ENCODE peak calls at places on chromosomes 16 and 17, in nine cellular contexts. One of them, this sample, is unnamed.
A peak's percentile ranks its signal among the peaks of the same experiment; 100 is the strongest.

GRCh38 chr16:66618588-66618987 is 14.1 kb downstream of the CMTM3 start:
- DNase-seq in H9: no peak
- DNase-seq in CD8-positive, alpha-beta memory T cell: no peak
- DNase-seq in HCT116: peak; percentile 70
- DNase-seq in epithelial cell of prostate: peak; percentile 83
- DNase-seq in tibial artery: no peak
- DNase-seq in HL-60: no peak
- DNase-seq in astrocyte: peak; percentile 99
- DNase-seq in coronary artery: no peak
- DNase-seq in this sample: no peak

GRCh38 chr16:64158941-64159588 is 962.8 kb downstream of the CDH11 start:
- DNase-seq in H9: no peak
- DNase-seq in CD8-positive, alpha-beta memory T cell: no peak
- DNase-seq in HCT116: no peak
- DNase-seq in epithelial cell of prostate: no peak
- DNase-seq in tibial artery: no peak
- DNase-seq in HL-60: no peak
- DNase-seq in astrocyte: no peak
- DNase-seq in coronary artery: no peak
- DNase-seq in this sample: no peak

GRCh38 chr17:57328109-57328882 is 72.0 kb downstream of the MSI2 start:
- DNase-seq in H9: no peak
- DNase-seq in CD8-positive, alpha-beta memory T cell: no peak
- DNase-seq in HCT116: no peak
- DNase-seq in epithelial cell of prostate: no peak
- DNase-seq in tibial artery: no peak
- DNase-seq in HL-60: no peak
- DNase-seq in astrocyte: no peak
- DNase-seq in coronary artery: no peak
- DNase-seq in this sample: no peak

GRCh38 chr16:24279982-24280381 is 23.8 kb downstream of the CACNG3 start:
- DNase-seq in H9: no peak
- DNase-seq in CD8-positive, alpha-beta memory T cell: no peak
- DNase-seq in HCT116: no peak
- DNase-seq in epithelial cell of prostate: no peak
- DNase-seq in tibial artery: no peak
- DNase-seq in HL-60: no peak
- DNase-seq in astrocyte: no peak
- DNase-seq in coronary artery: no peak
- DNase-seq in this sample: no peak

GRCh38 chr17:78999947-79000395 is 9.6 kb downstream of the CANT1 start:
- DNase-seq in H9: no peak
- DNase-seq in CD8-positive, alpha-beta memory T cell: no peak
- DNase-seq in HCT116: no peak
- DNase-seq in epithelial cell of prostate: no peak
- DNase-seq in tibial artery: peak; percentile 10
- DNase-seq in HL-60: no peak
- DNase-seq in astrocyte: no peak
- DNase-seq in coronary artery: no peak
- DNase-seq in this sample: no peak

GRCh38 chr16:14473488-14473887 is 156.6 kb downstream of the PARN start:
- DNase-seq in H9: no peak
- DNase-seq in CD8-positive, alpha-beta memory T cell: no peak
- DNase-seq in HCT116: no peak
- DNase-seq in epithelial cell of prostate: no peak
- DNase-seq in tibial artery: no peak
- DNase-seq in HL-60: no peak
- DNase-seq in astrocyte: no peak
- DNase-seq in coronary artery: no peak
- DNase-seq in this sample: no peak

GRCh38 chr16:86739808-86740207 is 161.5 kb downstream of the FOXL1 start:
- DNase-seq in H9: no peak
- DNase-seq in CD8-positive, alpha-beta memory T cell: no peak
- DNase-seq in HCT116: no peak
- DNase-seq in epithelial cell of prostate: no peak
- DNase-seq in tibial artery: no peak
- DNase-seq in HL-60: no peak
- DNase-seq in astrocyte: no peak
- DNase-seq in coronary artery: no peak
- DNase-seq in this sample: no peak

GRCh38 chr17:50927287-50927686 is 61.1 kb upstream of the TOB1 start:
- DNase-seq in H9: no peak
- DNase-seq in CD8-positive, alpha-beta memory T cell: peak; percentile 14
- DNase-seq in HCT116: no peak
- DNase-seq in epithelial cell of prostate: no peak
- DNase-seq in tibial artery: no peak
- DNase-seq in HL-60: no peak
- DNase-seq in astrocyte: no peak
- DNase-seq in coronary artery: no peak
- DNase-seq in this sample: no peak

GRCh38 chr16:70652322-70652721 is 6.0 kb downstream of the IL34 start:
- DNase-seq in H9: no peak
- DNase-seq in CD8-positive, alpha-beta memory T cell: no peak
- DNase-seq in HCT116: no peak
- DNase-seq in epithelial cell of prostate: no peak
- DNase-seq in tibial artery: no peak
- DNase-seq in HL-60: no peak
- DNase-seq in astrocyte: peak; percentile 9
- DNase-seq in coronary artery: no peak
- DNase-seq in this sample: no peak

GRCh38 chr16:69520800-69521602 is 44.8 kb upstream of the NFAT5 start:
- DNase-seq in H9: no peak
- DNase-seq in CD8-positive, alpha-beta memory T cell: no peak
- DNase-seq in HCT116: no peak
- DNase-seq in epithelial cell of prostate: no peak
- DNase-seq in tibial artery: no peak
- DNase-seq in HL-60: no peak
- DNase-seq in astrocyte: no peak
- DNase-seq in coronary artery: no peak
- DNase-seq in this sample: no peak

GRCh38 chr17:55563363-55563762 is 52.1 kb upstream of the SMIM36 start:
- DNase-seq in H9: no peak
- DNase-seq in CD8-positive, alpha-beta memory T cell: no peak
- DNase-seq in HCT116: no peak
- DNase-seq in epithelial cell of prostate: no peak
- DNase-seq in tibial artery: no peak
- DNase-seq in HL-60: no peak
- DNase-seq in astrocyte: no peak
- DNase-seq in coronary artery: no peak
- DNase-seq in this sample: no peak

GRCh38 chr17:14057591-14057990 is 11.7 kb upstream of the COX10 start:
- DNase-seq in H9: no peak
- DNase-seq in CD8-positive, alpha-beta memory T cell: no peak
- DNase-seq in HCT116: no peak
- DNase-seq in epithelial cell of prostate: no peak
- DNase-seq in tibial artery: no peak
- DNase-seq in HL-60: no peak
- DNase-seq in astrocyte: peak; percentile 44
- DNase-seq in coronary artery: no peak
- DNase-seq in this sample: no peak

GRCh38 chr17:50868594-50868993 is 2.4 kb upstream of the TOB1 start:
- DNase-seq in H9: peak; percentile 3
- DNase-seq in CD8-positive, alpha-beta memory T cell: no peak
- DNase-seq in HCT116: no peak
- DNase-seq in epithelial cell of prostate: no peak
- DNase-seq in tibial artery: no peak
- DNase-seq in HL-60: no peak
- DNase-seq in astrocyte: no peak
- DNase-seq in coronary artery: no peak
- DNase-seq in this sample: no peak

GRCh38 chr17:57274162-57274561 is 17.8 kb downstream of the MSI2 start:
- DNase-seq in H9: no peak
- DNase-seq in CD8-positive, alpha-beta memory T cell: no peak
- DNase-seq in HCT116: no peak
- DNase-seq in epithelial cell of prostate: no peak
- DNase-seq in tibial artery: no peak
- DNase-seq in HL-60: no peak
- DNase-seq in astrocyte: no peak
- DNase-seq in coronary artery: no peak
- DNase-seq in this sample: no peak

GRCh38 chr17:61139219-61139618 is 260.4 kb upstream of the TBX2 start:
- DNase-seq in H9: no peak
- DNase-seq in CD8-positive, alpha-beta memory T cell: peak; percentile 78
- DNase-seq in HCT116: no peak
- DNase-seq in epithelial cell of prostate: peak; percentile 31
- DNase-seq in tibial artery: peak; percentile 40
- DNase-seq in HL-60: peak; percentile 88
- DNase-seq in astrocyte: peak; percentile 79
- DNase-seq in coronary artery: no peak
- DNase-seq in this sample: no peak
- H3K27ac ChIP-seq in H9: no peak overlapping the region
- H3K27ac ChIP-seq in CD8-positive, alpha-beta memory T cell: no peak overlapping the region
- H3K27ac ChIP-seq in HCT116: no peak overlapping the region
- H3K27ac ChIP-seq in epithelial cell of prostate: peak overlapping the region; percentile 25
- H3K27ac ChIP-seq in tibial artery: no peak overlapping the region
- H3K27ac ChIP-seq in HL-60: peak overlapping the region; percentile 61
- H3K27ac ChIP-seq in astrocyte: no peak overlapping the region
- H3K27ac ChIP-seq in coronary artery: no peak overlapping the region
- H3K27ac ChIP-seq in this sample: no peak overlapping the region

DNA sequence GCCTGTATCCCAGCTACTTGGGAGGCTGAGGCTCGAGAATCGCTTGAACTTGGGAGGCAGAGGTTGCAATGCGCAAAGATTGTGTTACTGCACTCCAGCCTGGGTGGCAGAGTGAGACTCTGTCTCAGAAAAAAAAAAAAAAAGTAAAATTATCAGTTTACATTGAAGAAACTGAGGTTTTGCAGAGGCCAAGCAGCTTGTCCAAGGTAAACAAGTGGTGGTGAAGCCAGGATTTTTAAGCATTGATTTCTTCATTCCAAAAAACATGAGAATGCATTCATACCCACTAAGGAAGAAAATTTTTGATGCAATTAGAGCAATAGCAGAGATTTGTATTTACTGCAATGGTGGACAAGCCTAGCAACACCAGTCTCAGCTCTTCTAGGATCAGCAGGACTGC is 52.7 kb downstream of the CENPV start:
- DNase-seq in H9: no peak
- DNase-seq in CD8-positive, alpha-beta memory T cell: no peak
- DNase-seq in HCT116: no peak
- DNase-seq in epithelial cell of prostate: no peak
- DNase-seq in tibial artery: no peak
- DNase-seq in HL-60: no peak
- DNase-seq in astrocyte: no peak
- DNase-seq in coronary artery: no peak
- DNase-seq in this sample: no peak
- H3K27ac ChIP-seq in H9: no peak overlapping the region
- H3K27ac ChIP-seq in CD8-positive, alpha-beta memory T cell: no peak overlapping the region
- H3K27ac ChIP-seq in HCT116: no peak overlapping the region
- H3K27ac ChIP-seq in epithelial cell of prostate: no peak overlapping the region
- H3K27ac ChIP-seq in tibial artery: no peak overlapping the region
- H3K27ac ChIP-seq in HL-60: no peak overlapping the region
- H3K27ac ChIP-seq in astrocyte: no peak overlapping the region
- H3K27ac ChIP-seq in coronary artery: no peak overlapping the region
- H3K27ac ChIP-seq in this sample: no peak overlapping the region

GRCh38 chr17:9087921-9088320 is 66.6 kb downstream of the NTN1 start:
- DNase-seq in H9: no peak
- DNase-seq in CD8-positive, alpha-beta memory T cell: no peak
- DNase-seq in HCT116: no peak
- DNase-seq in epithelial cell of prostate: no peak
- DNase-seq in tibial artery: no peak
- DNase-seq in HL-60: no peak
- DNase-seq in astrocyte: no peak
- DNase-seq in coronary artery: no peak
- DNase-seq in this sample: no peak

GRCh38 chr17:9086577-9086976 is 65.3 kb downstream of the NTN1 start:
- DNase-seq in H9: no peak
- DNase-seq in CD8-positive, alpha-beta memory T cell: no peak
- DNase-seq in HCT116: no peak
- DNase-seq in epithelial cell of prostate: no peak
- DNase-seq in tibial artery: no peak
- DNase-seq in HL-60: no peak
- DNase-seq in astrocyte: no peak
- DNase-seq in coronary artery: no peak
- DNase-seq in this sample: no peak

GRCh38 chr17:9095390-9095789 is 74.1 kb downstream of the NTN1 start:
- DNase-seq in H9: no peak
- DNase-seq in CD8-positive, alpha-beta memory T cell: no peak
- DNase-seq in HCT116: no peak
- DNase-seq in epithelial cell of prostate: no peak
- DNase-seq in tibial artery: no peak
- DNase-seq in HL-60: no peak
- DNase-seq in astrocyte: no peak
- DNase-seq in coronary artery: no peak
- DNase-seq in this sample: no peak

GRCh38 chr17:9090641-9091096 is 69.4 kb downstream of the NTN1 start:
- DNase-seq in H9: no peak
- DNase-seq in CD8-positive, alpha-beta memory T cell: no peak
- DNase-seq in HCT116: no peak
- DNase-seq in epithelial cell of prostate: no peak
- DNase-seq in tibial artery: peak; percentile 51
- DNase-seq in HL-60: no peak
- DNase-seq in astrocyte: no peak
- DNase-seq in coronary artery: no peak
- DNase-seq in this sample: no peak
- H3K27ac ChIP-seq in H9: no peak overlapping the region
- H3K27ac ChIP-seq in CD8-positive, alpha-beta memory T cell: no peak overlapping the region
- H3K27ac ChIP-seq in HCT116: no peak overlapping the region
- H3K27ac ChIP-seq in epithelial cell of prostate: no peak overlapping the region
- H3K27ac ChIP-seq in tibial artery: peak overlapping the region; percentile 76
- H3K27ac ChIP-seq in HL-60: no peak overlapping the region
- H3K27ac ChIP-seq in astrocyte: no peak overlapping the region
- H3K27ac ChIP-seq in coronary artery: peak overlapping the region; percentile 53
- H3K27ac ChIP-seq in this sample: no peak overlapping the region

DNA sequence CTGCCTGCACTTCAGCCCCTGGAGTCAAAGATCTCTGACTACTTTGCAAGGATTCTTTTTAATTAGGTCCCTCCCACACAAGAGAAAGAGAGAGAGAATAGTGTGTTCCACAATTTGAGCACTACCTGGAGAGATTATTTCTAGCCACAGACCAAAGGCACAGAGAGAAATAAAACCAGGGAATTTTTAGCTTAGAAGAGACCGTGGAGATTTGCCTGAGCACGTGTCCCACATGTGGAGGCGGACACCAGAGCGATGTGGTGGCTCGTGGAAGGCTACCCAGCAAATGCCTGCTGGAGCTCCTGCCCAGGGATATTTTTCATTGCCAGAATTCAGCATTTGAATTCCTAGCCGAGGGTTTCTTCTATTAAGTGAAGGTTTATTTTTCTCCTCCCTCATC is 50.6 kb downstream of the MGAT5B start:
- DNase-seq in H9: no peak
- DNase-seq in CD8-positive, alpha-beta memory T cell: no peak
- DNase-seq in HCT116: no peak
- DNase-seq in epithelial cell of prostate: no peak
- DNase-seq in tibial artery: no peak
- DNase-seq in HL-60: no peak
- DNase-seq in astrocyte: no peak
- DNase-seq in coronary artery: no peak
- DNase-seq in this sample: no peak
- H3K27ac ChIP-seq in H9: no peak overlapping the region
- H3K27ac ChIP-seq in CD8-positive, alpha-beta memory T cell: no peak overlapping the region
- H3K27ac ChIP-seq in HCT116: no peak overlapping the region
- H3K27ac ChIP-seq in epithelial cell of prostate: no peak overlapping the region
- H3K27ac ChIP-seq in tibial artery: no peak overlapping the region
- H3K27ac ChIP-seq in HL-60: no peak overlapping the region
- H3K27ac ChIP-seq in astrocyte: no peak overlapping the region
- H3K27ac ChIP-seq in coronary artery: no peak overlapping the region
- H3K27ac ChIP-seq in this sample: no peak overlapping the region

DNA sequence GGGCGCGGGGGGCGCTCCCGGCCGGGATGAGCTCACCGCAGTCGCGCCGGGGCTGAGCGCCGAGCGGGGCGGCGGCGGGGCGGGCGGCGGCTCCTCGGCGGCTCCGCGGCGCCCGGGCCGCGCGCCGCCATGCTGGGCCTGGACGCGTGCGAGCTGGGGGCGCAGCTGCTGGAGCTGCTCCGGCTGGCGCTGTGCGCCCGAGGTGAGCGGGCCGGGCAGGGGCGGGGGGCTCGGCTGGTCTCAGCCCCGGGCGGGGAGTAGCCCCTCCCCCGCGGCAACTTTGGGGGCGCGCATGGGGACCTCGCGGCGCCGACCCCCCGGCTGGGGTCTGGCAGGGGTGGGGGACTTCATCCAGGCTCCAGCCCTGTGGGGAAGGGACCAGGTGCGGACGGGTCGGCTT is at the start of gene ARHGDIG:
- DNase-seq in H9: no peak
- DNase-seq in CD8-positive, alpha-beta memory T cell: no peak
- DNase-seq in HCT116: no peak
- DNase-seq in epithelial cell of prostate: no peak
- DNase-seq in tibial artery: no peak
- DNase-seq in HL-60: no peak
- DNase-seq in astrocyte: no peak
- DNase-seq in coronary artery: no peak
- DNase-seq in this sample: peak; percentile 73
- H3K27ac ChIP-seq in H9: no peak within 1 kb of the TSS
- H3K27ac ChIP-seq in CD8-positive, alpha-beta memory T cell: no peak within 1 kb of the TSS
- H3K27ac ChIP-seq in HCT116: no peak within 1 kb of the TSS
- H3K27ac ChIP-seq in epithelial cell of prostate: no peak within 1 kb of the TSS
- H3K27ac ChIP-seq in tibial artery: no peak within 1 kb of the TSS
- H3K27ac ChIP-seq in HL-60: no peak within 1 kb of the TSS
- H3K27ac ChIP-seq in astrocyte: no peak within 1 kb of the TSS
- H3K27ac ChIP-seq in coronary artery: no peak within 1 kb of the TSS
- H3K27ac ChIP-seq in this sample: no peak within 1 kb of the TSS